ENCODE peak calls at places on chromosomes 7 and 10, in four cellular contexts. A is LoVo, Q is Right ventricle myocardium superior, M is osteocyte. P is an unnamed sample.

GRCh38 chr10:84160663-84161362 is 12.8 kb upstream of the GPR15LG start:
- DNase-seq in M (no peak), Q (no peak), A (no peak), P (no peak)

GRCh38 chr7:79553811-79554555 is 100.5 kb upstream of the MAGI2 start:
- DNase-seq in M (no peak), Q (no peak), A (peak; percentile 32), P (peak; percentile 28)

GRCh38 chr7:132441935-132442334 is 134.3 kb downstream of the PLXNA4 start:
- DNase-seq in M (no peak), A (no peak), Q (no peak), P (no peak)

GRCh38 chr7:157485961-157486510 is 149.2 kb downstream of the DNAJB6 start:
- DNase-seq in Q (no peak), A (no peak), M (peak; percentile 63), P (no peak)

GRCh38 chr7:24956021-24956420 is 24.0 kb downstream of the OSBPL3 start:
- DNase-seq in A (no peak), Q (no peak), M (no peak), P (no peak)

GRCh38 chr10:91210435-91210834 is 10.0 kb upstream of the PCGF5 start:
- DNase-seq in Q (peak; percentile 45), M (no peak), A (no peak), P (no peak)

GRCh38 chr7:155415093-155415492 is 42.8 kb upstream of the EN2 start:
- DNase-seq in Q (no peak), M (no peak), A (no peak), P (no peak)

GRCh38 chr10:117686606-117687005 is 144.1 kb downstream of the EMX2 start:
- DNase-seq in M (no peak), A (no peak), Q (no peak), P (no peak)

GRCh38 chr10:102279104-102279503 is 33.8 kb downstream of the GBF1 start:
- DNase-seq in Q (no peak), M (no peak), A (no peak), P (no peak)

GRCh38 chr7:83648464-83649241 is at the start of gene SEMA3E:
- DNase-seq in A (peak; percentile 29), M (no peak), Q (no peak), P (peak; percentile 28)

GRCh38 chr10:88253120-88253519 is 330.0 kb downstream of the RNLS start:
- DNase-seq in Q (no peak), M (no peak), A (no peak), P (no peak)

GRCh38 chr10:86446424-86446823 is 75.2 kb downstream of the WAPL start:
- DNase-seq in A (no peak), Q (no peak), M (no peak), P (no peak)

GRCh38 chr7:158572000-158572828 is 15.4 kb downstream of the PTPRN2 start:
- DNase-seq in A (peak; percentile 11), M (no peak), Q (no peak), P (peak; percentile 12)